ENCODE peak calls at places on chromosomes 3 and 15, in nine cellular contexts. S, B, G, C, R, T, I, L and D are unnamed samples.

GRCh38 chr3:119228290-119229145 is 12.2 kb downstream of the B4GALT4 start:
- DNase-seq in T (no peak), R (no peak), S (no peak), L (no peak), I (no peak), C (no peak), B (no peak), G (no peak), D (no peak)

GRCh38 chr3:48410205-48411040 is 19.5 kb downstream of the PLXNB1 start:
- DNase-seq in L (no peak), R (no peak), G (peak), B (peak), T (no peak), C (no peak), S (peak), I (peak), D (no peak)

GRCh38 chr15:51776952-51777574 is 25.7 kb downstream of the TMOD2 start:
- DNase-seq in B (no peak), I (peak), R (peak), S (no peak), T (no peak), C (peak), L (peak), G (peak), D (peak)

GRCh38 chr3:163347944-163348343 is 1730.4 kb downstream of the SI start:
- DNase-seq in C (no peak), L (no peak), B (no peak), I (no peak), G (no peak), S (no peak), R (no peak), T (no peak), D (no peak)

GRCh38 chr15:101138913-101139880 is 112.7 kb downstream of the CHSY1 start:
- DNase-seq in G (no peak), T (no peak), L (no peak), R (peak), B (peak), I (no peak), S (peak), C (peak), D (no peak)

GRCh38 chr3:27110020-27110419 is 259.2 kb downstream of the NEK10 start:
- DNase-seq in I (no peak), R (no peak), S (no peak), L (no peak), C (no peak), T (no peak), B (no peak), G (no peak), D (no peak)

GRCh38 chr3:15476378-15476777 is 45.1 kb downstream of the COLQ start:
- DNase-seq in G (no peak), R (no peak), S (no peak), C (no peak), B (no peak), I (peak), T (no peak), L (no peak), D (peak)

GRCh38 chr3:126845910-126846309 is 137.0 kb upstream of the PLXNA1 start:
- DNase-seq in C (no peak), S (no peak), B (no peak), G (no peak), L (no peak), T (no peak), R (no peak), I (no peak), D (no peak)

GRCh38 chr15:47331796-47332480 is 385.4 kb upstream of the SEMA6D start:
- DNase-seq in I (no peak), R (no peak), L (peak), B (no peak), C (peak), S (peak), T (no peak), G (peak), D (peak)

GRCh38 chr3:150761831-150762661 is 923 bp downstream of the SIAH2 start:
- DNase-seq in B (peak), G (peak), C (peak), T (peak), L (no peak), R (peak), I (no peak), S (peak), D (peak)

GRCh38 chr3:24936574-24936973 is 441.9 kb upstream of the THRB start:
- DNase-seq in L (no peak), G (no peak), R (no peak), B (no peak), T (no peak), C (no peak), I (no peak), S (no peak), D (no peak)

GRCh38 chr3:105222568-105223093 is 144.1 kb upstream of the ALCAM start:
- DNase-seq in R (no peak), S (no peak), I (no peak), C (no peak), L (no peak), G (no peak), B (no peak), T (no peak), D (no peak)

GRCh38 chr15:36407647-36408046 is 171.8 kb upstream of the CDIN1 start:
- DNase-seq in R (no peak), T (no peak), G (no peak), I (no peak), L (peak), B (no peak), S (no peak), C (peak), D (peak)

GRCh38 chr3:78801923-78802587 is 965.7 kb downstream of the ROBO1 start:
- DNase-seq in C (no peak), L (no peak), B (no peak), S (no peak), G (no peak), T (no peak), I (no peak), R (no peak), D (no peak)

GRCh38 chr15:76206325-76206976 is 104.8 kb downstream of the ETFA start:
- DNase-seq in T (no peak), S (peak), C (peak), B (peak), I (no peak), R (no peak), G (peak), L (no peak), D (peak)

GRCh38 chr3:141094851-141095545 is 43.9 kb downstream of the SPSB4 start:
- DNase-seq in I (no peak), B (no peak), T (peak), C (peak), L (no peak), S (no peak), G (peak), R (no peak), D (peak)

GRCh38 chr3:160210799-160211221 is 14.4 kb upstream of the C3orf80 start:
- DNase-seq in B (no peak), L (peak), G (no peak), I (no peak), T (no peak), S (no peak), C (peak), R (no peak), D (peak)
- TF ChIP-seq CTCF in B (no peak), L (peak), G (no peak), I (peak), T (no peak), S (no peak), C (peak), R (peak), D (peak)

GRCh38 chr3:131948806-131949205 is 86.0 kb downstream of the CPNE4 start:
- DNase-seq in T (no peak), C (no peak), L (no peak), I (no peak), S (no peak), G (no peak), B (no peak), R (no peak), D (no peak)
- H3K4me3 ChIP-seq in T (no peak), C (no peak), L (no peak), I (no peak), S (no peak), G (no peak), B (no peak), R (no peak), D (no peak)

DNA sequence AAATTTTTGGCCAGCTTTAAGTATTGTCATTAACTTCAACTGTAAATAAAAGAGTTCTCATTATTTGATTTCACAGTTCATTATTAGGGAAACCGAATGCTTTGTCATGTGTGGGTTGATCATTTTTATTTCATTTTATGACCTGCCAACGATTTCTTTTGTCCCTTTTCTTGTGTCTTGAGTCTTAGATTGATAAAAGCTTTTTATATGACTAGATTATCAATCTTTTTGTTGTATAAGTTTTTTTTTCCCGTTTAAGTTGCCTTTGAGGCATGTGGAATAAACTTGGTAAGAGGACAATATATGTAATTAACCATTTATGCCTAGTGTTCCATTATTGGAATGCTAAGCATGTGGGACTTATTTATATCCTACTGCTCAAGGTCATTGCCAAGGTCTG is 62.8 kb downstream of the ATP2C1 start:
- DNase-seq in I (no peak), L (no peak), S (no peak), C (no peak), G (no peak), B (no peak), R (no peak), T (no peak), D (no peak)
- TF ChIP-seq CTCF in I (no peak), L (no peak), S (no peak), C (no peak), G (no peak), B (no peak), R (no peak), T (no peak), D (no peak)

GRCh38 chr15:98858610-98859023 is 149.0 kb downstream of the PGPEP1L start:
- DNase-seq in T (no peak), L (no peak), I (no peak), R (no peak), C (no peak), G (no peak), S (no peak), B (no peak), D (peak)
- H3K4me3 ChIP-seq in T (peak), L (no peak), I (no peak), R (no peak), C (no peak), G (no peak), S (no peak), B (no peak), D (peak)

GRCh38 chr15:70149667-70150404 is 52.1 kb upstream of the TLE3 start:
- DNase-seq in G (no peak), R (no peak), L (peak), C (peak), B (no peak), T (no peak), S (no peak), I (no peak), D (peak)
- TF ChIP-seq CTCF in G (no peak), R (no peak), L (no peak), C (no peak), B (no peak), T (no peak), S (no peak), I (no peak), D (no peak)

DNA sequence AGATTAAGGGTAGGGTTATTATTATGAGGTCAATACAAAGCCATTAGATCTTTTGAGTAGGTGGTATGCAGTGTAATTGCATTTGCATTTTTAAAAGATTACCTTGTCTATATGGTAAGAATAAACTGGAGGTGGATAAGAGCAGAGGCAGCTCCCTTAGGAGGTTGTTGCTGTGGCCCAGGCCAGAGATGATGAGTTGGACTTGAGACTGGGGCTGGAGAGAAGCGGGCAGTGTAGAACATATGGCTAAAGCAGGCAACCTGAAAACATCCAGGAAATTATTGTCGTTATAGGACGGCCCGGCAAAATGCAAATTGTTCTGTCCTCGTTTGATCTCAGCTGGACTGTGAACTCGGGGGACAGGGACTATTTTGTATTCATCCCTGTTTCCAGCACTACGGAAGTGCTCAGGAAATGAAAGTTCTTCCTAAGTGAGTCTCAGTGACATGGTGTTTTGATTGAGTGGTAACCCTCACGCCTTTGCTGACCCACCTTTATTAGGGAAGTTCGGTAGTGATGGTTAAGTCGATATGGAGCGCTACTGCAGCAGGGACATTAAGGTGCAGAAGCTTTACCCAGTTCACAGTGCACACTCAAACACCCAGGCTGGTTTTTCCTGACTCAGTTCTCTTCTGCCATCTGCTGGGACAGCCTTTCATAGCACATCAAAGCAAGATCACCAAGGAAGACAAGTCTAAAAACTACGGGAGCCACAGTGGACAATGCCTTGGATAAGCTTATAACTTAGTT is 27.2 kb upstream of the VPS33B start:
- DNase-seq in I (peak), S (no peak), B (no peak), G (peak), C (peak), T (no peak), R (no peak), L (peak), D (peak)
- H3K4me3 ChIP-seq in I (no peak), S (no peak), B (no peak), G (no peak), C (no peak), T (no peak), R (no peak), L (no peak), D (no peak)

GRCh38 chr3:124771083-124771445 is 40.8 kb downstream of the UMPS start:
- DNase-seq in G (no peak), S (no peak), T (no peak), C (no peak), L (no peak), B (no peak), R (no peak), I (no peak), D (no peak)
- TF ChIP-seq CTCF in G (no peak), S (no peak), T (no peak), C (no peak), L (no peak), B (no peak), R (no peak), I (no peak), D (no peak)

GRCh38 chr3:58027704-58028317 is 19.6 kb downstream of the FLNB start:
- DNase-seq in T (no peak), L (no peak), R (no peak), B (no peak), S (no peak), C (no peak), G (no peak), I (no peak), D (no peak)
- H3K4me3 ChIP-seq in T (no peak), L (no peak), R (no peak), B (no peak), S (no peak), C (no peak), G (no peak), I (no peak), D (no peak)

GRCh38 chr15:39154136-39154770 is 426.6 kb upstream of the THBS1 start:
- DNase-seq in R (no peak), C (no peak), I (no peak), G (no peak), L (no peak), B (no peak), T (no peak), S (no peak), D (no peak)
- TF ChIP-seq CTCF in R (peak), C (no peak), I (no peak), G (no peak), L (peak), B (no peak), T (no peak), S (peak), D (peak)